ENCODE peak calls at places on chromosome 15, in nine cellular contexts. F, D, W, K, V, R, X, M and H are unnamed samples.

GRCh38 chr15:72463702-72464101 is 10.4 kb upstream of the ARIH1 start:
- DNase-seq in K (no peak), D (no peak), V (no peak), M (no peak), F (no peak), X (no peak), W (no peak), R (no peak), H (no peak)

GRCh38 chr15:20358066-20358780 is 183.4 kb downstream of the GOLGA6L6 start:
- DNase-seq in V (no peak), W (peak; percentile 4), F (no peak), M (no peak), D (no peak), X (no peak), K (no peak), R (no peak), H (no peak)

GRCh38 chr15:75640483-75641175 is 605 bp upstream of the IMP3 start:
- DNase-seq in M (no peak), K (no peak), F (no peak), X (peak; percentile 57), V (peak; percentile 71), W (peak; percentile 45), R (peak; percentile 33), D (peak; percentile 51), H (no peak)

GRCh38 chr15:69433831-69434230 is 18.8 kb upstream of the RPLP1 start:
- DNase-seq in M (no peak), V (no peak), F (no peak), D (no peak), K (no peak), X (no peak), W (no peak), R (no peak), H (no peak)

GRCh38 chr15:37072181-37072580 is 28.2 kb downstream of the MEIS2 start:
- DNase-seq in D (no peak), R (no peak), X (no peak), K (no peak), F (no peak), M (no peak), W (no peak), V (no peak), H (no peak)

GRCh38 chr15:35697549-35698299 is 151.8 kb upstream of the DPH6 start:
- DNase-seq in K (no peak), W (no peak), R (no peak), X (no peak), V (peak; percentile 80), M (peak; percentile 49), D (no peak), F (no peak), H (peak; percentile 32)

GRCh38 chr15:94164202-94164807 is 67.1 kb upstream of the MCTP2 start:
- DNase-seq in D (peak; percentile 26), X (peak; percentile 75), M (peak; percentile 51), W (peak; percentile 34), F (peak; percentile 57), R (peak; percentile 36), K (peak; percentile 66), V (peak; percentile 58), H (peak; percentile 50)

GRCh38 chr15:56496635-56497034 is 31.7 kb upstream of the MNS1 start:
- DNase-seq in K (peak; percentile 57), M (peak; percentile 79), V (peak; percentile 64), D (peak; percentile 36), X (peak; percentile 68), R (no peak), W (no peak), F (peak; percentile 35), H (peak; percentile 57)

GRCh38 chr15:43792761-43793493 is 807 bp downstream of the SERF2 start:
- DNase-seq in X (peak; percentile 28), F (no peak), R (no peak), M (peak; percentile 57), V (peak; percentile 26), D (no peak), W (peak; percentile 29), K (peak; percentile 46), H (no peak)

GRCh38 chr15:82933576-82933975 is 18.9 kb downstream of the HOMER2 start:
- DNase-seq in F (no peak), K (no peak), D (no peak), R (no peak), M (no peak), V (peak; percentile 1), W (peak; percentile 16), X (no peak), H (no peak)

GRCh38 chr15:66700412-66700801 is 1.6 kb upstream of the SMAD6 start:
- DNase-seq in V (no peak), X (no peak), R (no peak), W (no peak), F (no peak), M (no peak), D (no peak), K (no peak), H (no peak)

GRCh38 chr15:31516459-31516858 is 189.8 kb downstream of the KLF13 start:
- DNase-seq in V (no peak), M (no peak), K (no peak), W (no peak), D (no peak), X (no peak), F (no peak), R (no peak), H (no peak)

GRCh38 chr15:68815598-68815997 is 5.1 kb downstream of the ANP32A start:
- DNase-seq in F (no peak), R (no peak), W (no peak), K (no peak), X (no peak), D (no peak), M (no peak), V (no peak), H (no peak)

GRCh38 chr15:98077186-98077585 is 116.7 kb downstream of the ARRDC4 start:
- DNase-seq in K (no peak), F (no peak), D (no peak), V (peak; percentile 33), X (no peak), M (peak; percentile 81), W (no peak), R (no peak), H (no peak)

GRCh38 chr15:90003736-90004135 is 2.6 kb downstream of the ZNF710 start:
- DNase-seq in F (no peak), V (no peak), X (no peak), W (no peak), K (no peak), R (no peak), D (no peak), M (no peak), H (no peak)

GRCh38 chr15:37536967-37537624 is 397.3 kb upstream of the TMCO5A start:
- DNase-seq in K (no peak), V (no peak), W (no peak), M (no peak), D (no peak), R (no peak), F (no peak), X (no peak), H (no peak)

GRCh38 chr15:65752151-65752700 is 39.9 kb downstream of the DENND4A start:
- DNase-seq in R (no peak), K (no peak), D (no peak), W (no peak), V (no peak), X (no peak), F (no peak), M (no peak), H (peak; percentile 15)

GRCh38 chr15:52115598-52116427 is 3.2 kb upstream of the BCL2L10 start:
- DNase-seq in F (no peak), W (no peak), D (no peak), K (peak; percentile 79), X (no peak), M (no peak), V (peak; percentile 29), R (no peak), H (no peak)

GRCh38 chr15:55589297-55589696 is 1.2 kb upstream of the PYGO1 start:
- DNase-seq in W (no peak), F (no peak), R (no peak), K (no peak), D (no peak), V (no peak), X (no peak), M (peak; percentile 4), H (no peak)

GRCh38 chr15:91849180-91849579 is 4.3 kb upstream of the SLCO3A1 start:
- DNase-seq in M (no peak), D (no peak), X (no peak), R (no peak), K (no peak), W (no peak), V (no peak), F (no peak), H (no peak)

GRCh38 chr15:35289029-35289617 is 204.0 kb upstream of the NANOGP8 start:
- DNase-seq in D (no peak), X (peak; percentile 46), V (peak; percentile 55), M (peak; percentile 65), R (no peak), W (no peak), F (peak; percentile 29), K (peak; percentile 45), H (peak; percentile 60)

GRCh38 chr15:79644091-79644490 is 212.0 kb downstream of the MINAR1 start:
- DNase-seq in X (no peak), K (no peak), V (peak; percentile 41), R (no peak), M (peak; percentile 69), F (no peak), W (no peak), D (no peak), H (peak; percentile 73)

GRCh38 chr15:58458076-58458475 is 26.3 kb downstream of the LIPC start:
- DNase-seq in V (no peak), R (no peak), X (no peak), F (no peak), W (no peak), D (no peak), M (no peak), K (no peak), H (no peak)

GRCh38 chr15:56736881-56737707 is 3.8 kb upstream of the ZNF280D start:
- DNase-seq in X (no peak), D (no peak), M (no peak), W (no peak), F (no peak), V (no peak), R (no peak), K (no peak), H (no peak)

GRCh38 chr15:67063689-67064606 is 1.5 kb upstream of the SMAD3 start:
- DNase-seq in V (no peak), F (no peak), W (no peak), M (no peak), R (no peak), X (peak; percentile 79), K (peak; percentile 70), D (no peak), H (no peak)

GRCh38 chr15:32979710-32980109 is 214.8 kb downstream of the FMN1 start:
- DNase-seq in W (no peak), K (no peak), D (no peak), X (no peak), V (peak; percentile 90), R (no peak), F (no peak), M (peak; percentile 80), H (peak; percentile 99)

GRCh38 chr15:88031461-88031860 is 225.1 kb downstream of the NTRK3 start:
- DNase-seq in K (no peak), M (peak; percentile 24), X (no peak), V (no peak), R (no peak), W (no peak), D (no peak), F (no peak), H (no peak)

GRCh38 chr15:35557544-35557943 is 11.6 kb upstream of the DPH6 start:
- DNase-seq in K (no peak), D (no peak), F (no peak), M (peak; percentile 68), R (no peak), X (no peak), W (no peak), V (peak; percentile 25), H (peak; percentile 95)

GRCh38 chr15:33059184-33059583 is 135.3 kb downstream of the FMN1 start:
- DNase-seq in M (no peak), X (no peak), F (no peak), D (no peak), R (no peak), V (no peak), K (no peak), W (no peak), H (peak; percentile 47)